ENCODE peak calls at places on chromosomes 16 and 17, in five cellular contexts. N is HAP-1, X is thoracic aorta, E is T-helper 1 cell, D is GM19239. J is an unnamed sample.

GRCh38 chr17:12020595-12021590 is at the start of gene MAP2K4:
- DNase-seq in N (peak), X (peak), D (peak), E (peak), J (peak)

GRCh38 chr17:80063815-80064585 is 27.6 kb downstream of the CCDC40 start:
- DNase-seq in D (no peak), X (peak), N (no peak), E (no peak), J (no peak)

GRCh38 chr17:64778367-64779290 is 116.5 kb upstream of the SMURF2 start:
- DNase-seq in D (no peak), N (no peak), X (no peak), E (no peak), J (no peak)

GRCh38 chr16:15996432-15997109 is 47.2 kb downstream of the ABCC1 start:
- DNase-seq in N (no peak), E (no peak), D (no peak), X (no peak), J (no peak)

GRCh38 chr16:31487720-31488629 is 5.1 kb downstream of the SLC5A2 start:
- DNase-seq in E (peak), X (no peak), D (peak), N (no peak), J (peak)

GRCh38 chr17:51590071-51590470 is 329.7 kb downstream of the UTP18 start:
- DNase-seq in X (no peak), N (no peak), D (no peak), E (no peak), J (no peak)

GRCh38 chr16:58644765-58645487 is 15.3 kb upstream of the CNOT1 start:
- DNase-seq in X (no peak), D (no peak), E (no peak), N (no peak), J (no peak)

GRCh38 chr16:69324013-69324531 is 6.3 kb downstream of the PDF start:
- DNase-seq in D (no peak), E (no peak), N (peak), X (no peak), J (peak)

GRCh38 chr16:68792465-68793324 is 50.6 kb upstream of the TANGO6 start:
- DNase-seq in E (no peak), N (no peak), X (no peak), D (no peak), J (no peak)

GRCh38 chr17:42153919-42154491 is 784 bp downstream of the RAB5C start:
- DNase-seq in N (peak), D (no peak), X (no peak), E (no peak), J (no peak)